ENCODE peak calls at places on chromosome 11, in ten cellular contexts. One of them, this sample, is unnamed.

GRCh38 chr11:1943576-1943975 is 3.6 kb upstream of the MRPL23 start:
- DNase-seq in nucleus accumbens: no peak
- DNase-seq in occipital lobe: no peak
- DNase-seq in iris pigment epithelial cell: no peak
- DNase-seq in GM12878: no peak
- DNase-seq in right lobe of liver: peak; percentile 9
- DNase-seq in cardiac muscle cell: no peak
- DNase-seq in fibroblast of lung: no peak
- DNase-seq in AG09319: no peak
- DNase-seq in RCC 7860: no peak
- DNase-seq in this sample: no peak

GRCh38 chr11:61657566-61657965 is 22.6 kb upstream of the DAGLA start:
- DNase-seq in nucleus accumbens: no peak
- DNase-seq in occipital lobe: no peak
- DNase-seq in iris pigment epithelial cell: no peak
- DNase-seq in GM12878: no peak
- DNase-seq in right lobe of liver: no peak
- DNase-seq in cardiac muscle cell: peak; percentile 15
- DNase-seq in fibroblast of lung: no peak
- DNase-seq in AG09319: no peak
- DNase-seq in RCC 7860: peak; percentile 29
- DNase-seq in this sample: no peak

GRCh38 chr11:71485466-71485865 is 32.5 kb downstream of the NADSYN1 start:
- DNase-seq in nucleus accumbens: no peak
- DNase-seq in occipital lobe: no peak
- DNase-seq in iris pigment epithelial cell: no peak
- DNase-seq in GM12878: no peak
- DNase-seq in right lobe of liver: no peak
- DNase-seq in cardiac muscle cell: no peak
- DNase-seq in fibroblast of lung: no peak
- DNase-seq in AG09319: no peak
- DNase-seq in RCC 7860: no peak
- DNase-seq in this sample: no peak

GRCh38 chr11:65435981-65436411 is 13.4 kb downstream of the NEAT1 start:
- DNase-seq in nucleus accumbens: no peak
- DNase-seq in occipital lobe: no peak
- DNase-seq in iris pigment epithelial cell: no peak
- DNase-seq in GM12878: no peak
- DNase-seq in right lobe of liver: peak; percentile 47
- DNase-seq in cardiac muscle cell: peak; percentile 35
- DNase-seq in fibroblast of lung: peak; percentile 51
- DNase-seq in AG09319: no peak
- DNase-seq in RCC 7860: no peak
- DNase-seq in this sample: no peak

GRCh38 chr11:27354359-27354965 is 8.6 kb downstream of the CCDC34 start:
- DNase-seq in nucleus accumbens: no peak
- DNase-seq in occipital lobe: no peak
- DNase-seq in iris pigment epithelial cell: no peak
- DNase-seq in GM12878: no peak
- DNase-seq in right lobe of liver: no peak
- DNase-seq in cardiac muscle cell: no peak
- DNase-seq in fibroblast of lung: no peak
- DNase-seq in AG09319: no peak
- DNase-seq in RCC 7860: no peak
- DNase-seq in this sample: no peak

GRCh38 chr11:131511794-131512193 is 141.4 kb downstream of the NTM start:
- DNase-seq in nucleus accumbens: no peak
- DNase-seq in occipital lobe: no peak
- DNase-seq in iris pigment epithelial cell: no peak
- DNase-seq in GM12878: no peak
- DNase-seq in right lobe of liver: no peak
- DNase-seq in cardiac muscle cell: peak; percentile 25
- DNase-seq in fibroblast of lung: no peak
- DNase-seq in AG09319: no peak
- DNase-seq in RCC 7860: peak; percentile 11
- DNase-seq in this sample: no peak

GRCh38 chr11:129852125-129852740 is 36.6 kb downstream of the TMEM45B start:
- DNase-seq in nucleus accumbens: no peak
- DNase-seq in occipital lobe: no peak
- DNase-seq in iris pigment epithelial cell: peak; percentile 49
- DNase-seq in GM12878: no peak
- DNase-seq in right lobe of liver: no peak
- DNase-seq in cardiac muscle cell: no peak
- DNase-seq in fibroblast of lung: no peak
- DNase-seq in AG09319: no peak
- DNase-seq in RCC 7860: no peak
- DNase-seq in this sample: no peak

GRCh38 chr11:12200359-12201015 is 90.1 kb downstream of the MICAL2 start:
- DNase-seq in nucleus accumbens: no peak
- DNase-seq in occipital lobe: no peak
- DNase-seq in iris pigment epithelial cell: peak; percentile 81
- DNase-seq in GM12878: no peak
- DNase-seq in right lobe of liver: no peak
- DNase-seq in cardiac muscle cell: peak; percentile 89
- DNase-seq in fibroblast of lung: peak; percentile 68
- DNase-seq in AG09319: peak; percentile 78
- DNase-seq in RCC 7860: peak; percentile 93
- DNase-seq in this sample: no peak

GRCh38 chr11:120184946-120185677 is 25.7 kb upstream of the OAF start:
- DNase-seq in nucleus accumbens: no peak
- DNase-seq in occipital lobe: no peak
- DNase-seq in iris pigment epithelial cell: peak; percentile 54
- DNase-seq in GM12878: no peak
- DNase-seq in right lobe of liver: peak; percentile 87
- DNase-seq in cardiac muscle cell: peak; percentile 72
- DNase-seq in fibroblast of lung: peak; percentile 50
- DNase-seq in AG09319: no peak
- DNase-seq in RCC 7860: no peak
- DNase-seq in this sample: no peak

GRCh38 chr11:33291004-33291777 is 34.0 kb downstream of the HIPK3 start:
- DNase-seq in nucleus accumbens: no peak
- DNase-seq in occipital lobe: no peak
- DNase-seq in iris pigment epithelial cell: no peak
- DNase-seq in GM12878: peak; percentile 64
- DNase-seq in right lobe of liver: no peak
- DNase-seq in cardiac muscle cell: peak; percentile 29
- DNase-seq in fibroblast of lung: peak; percentile 35
- DNase-seq in AG09319: no peak
- DNase-seq in RCC 7860: no peak
- DNase-seq in this sample: no peak

GRCh38 chr11:67056640-67057409 is at the start of gene RHOD:
- DNase-seq in nucleus accumbens: no peak
- DNase-seq in occipital lobe: no peak
- DNase-seq in iris pigment epithelial cell: no peak
- DNase-seq in GM12878: no peak
- DNase-seq in right lobe of liver: peak; percentile 80
- DNase-seq in cardiac muscle cell: peak; percentile 49
- DNase-seq in fibroblast of lung: no peak
- DNase-seq in AG09319: no peak
- DNase-seq in RCC 7860: no peak
- DNase-seq in this sample: no peak

GRCh38 chr11:58856806-58857205 is 12.3 kb upstream of the GLYATL2 start:
- DNase-seq in nucleus accumbens: no peak
- DNase-seq in occipital lobe: no peak
- DNase-seq in iris pigment epithelial cell: no peak
- DNase-seq in GM12878: no peak
- DNase-seq in right lobe of liver: no peak
- DNase-seq in cardiac muscle cell: no peak
- DNase-seq in fibroblast of lung: no peak
- DNase-seq in AG09319: no peak
- DNase-seq in RCC 7860: no peak
- DNase-seq in this sample: no peak

GRCh38 chr11:131408011-131408640 is 37.7 kb downstream of the NTM start:
- DNase-seq in nucleus accumbens: no peak
- DNase-seq in occipital lobe: no peak
- DNase-seq in iris pigment epithelial cell: peak; percentile 9
- DNase-seq in GM12878: no peak
- DNase-seq in right lobe of liver: no peak
- DNase-seq in cardiac muscle cell: peak; percentile 60
- DNase-seq in fibroblast of lung: peak; percentile 18
- DNase-seq in AG09319: no peak
- DNase-seq in RCC 7860: peak; percentile 30
- DNase-seq in this sample: no peak

GRCh38 chr11:8720376-8720775 is 37.8 kb downstream of the RPL27A start:
- DNase-seq in nucleus accumbens: no peak
- DNase-seq in occipital lobe: no peak
- DNase-seq in iris pigment epithelial cell: no peak
- DNase-seq in GM12878: no peak
- DNase-seq in right lobe of liver: no peak
- DNase-seq in cardiac muscle cell: no peak
- DNase-seq in fibroblast of lung: no peak
- DNase-seq in AG09319: no peak
- DNase-seq in RCC 7860: peak; percentile 43
- DNase-seq in this sample: no peak

GRCh38 chr11:106156290-106156937 is 79.0 kb downstream of the AASDHPPT start:
- DNase-seq in nucleus accumbens: no peak
- DNase-seq in occipital lobe: peak; percentile 7
- DNase-seq in iris pigment epithelial cell: peak; percentile 85
- DNase-seq in GM12878: peak; percentile 12
- DNase-seq in right lobe of liver: no peak
- DNase-seq in cardiac muscle cell: peak; percentile 93
- DNase-seq in fibroblast of lung: peak; percentile 94
- DNase-seq in AG09319: peak; percentile 58
- DNase-seq in RCC 7860: no peak
- DNase-seq in this sample: no peak

GRCh38 chr11:111665779-111666178 is 63.5 kb downstream of the SIK2 start:
- DNase-seq in nucleus accumbens: no peak
- DNase-seq in occipital lobe: no peak
- DNase-seq in iris pigment epithelial cell: peak; percentile 48
- DNase-seq in GM12878: no peak
- DNase-seq in right lobe of liver: no peak
- DNase-seq in cardiac muscle cell: peak; percentile 74
- DNase-seq in fibroblast of lung: peak; percentile 73
- DNase-seq in AG09319: peak; percentile 4
- DNase-seq in RCC 7860: no peak
- DNase-seq in this sample: no peak

GRCh38 chr11:1854949-1855885 is 2.3 kb downstream of the LSP1 start:
- DNase-seq in nucleus accumbens: no peak
- DNase-seq in occipital lobe: no peak
- DNase-seq in iris pigment epithelial cell: no peak
- DNase-seq in GM12878: peak; percentile 55
- DNase-seq in right lobe of liver: no peak
- DNase-seq in cardiac muscle cell: no peak
- DNase-seq in fibroblast of lung: no peak
- DNase-seq in AG09319: no peak
- DNase-seq in RCC 7860: no peak
- DNase-seq in this sample: no peak

GRCh38 chr11:109241988-109242387 is 180.0 kb upstream of the C11orf87 start:
- DNase-seq in nucleus accumbens: no peak
- DNase-seq in occipital lobe: no peak
- DNase-seq in iris pigment epithelial cell: no peak
- DNase-seq in GM12878: no peak
- DNase-seq in right lobe of liver: no peak
- DNase-seq in cardiac muscle cell: no peak
- DNase-seq in fibroblast of lung: no peak
- DNase-seq in AG09319: no peak
- DNase-seq in RCC 7860: no peak
- DNase-seq in this sample: no peak

GRCh38 chr11:112614605-112615004 is 346.6 kb upstream of the NCAM1 start:
- DNase-seq in nucleus accumbens: no peak
- DNase-seq in occipital lobe: no peak
- DNase-seq in iris pigment epithelial cell: no peak
- DNase-seq in GM12878: no peak
- DNase-seq in right lobe of liver: no peak
- DNase-seq in cardiac muscle cell: no peak
- DNase-seq in fibroblast of lung: no peak
- DNase-seq in AG09319: no peak
- DNase-seq in RCC 7860: no peak
- DNase-seq in this sample: no peak

GRCh38 chr11:12552677-12553076 is 121.5 kb upstream of the TEAD1 start:
- DNase-seq in nucleus accumbens: no peak
- DNase-seq in occipital lobe: no peak
- DNase-seq in iris pigment epithelial cell: peak; percentile 78
- DNase-seq in GM12878: no peak
- DNase-seq in right lobe of liver: no peak
- DNase-seq in cardiac muscle cell: peak; percentile 95
- DNase-seq in fibroblast of lung: peak; percentile 88
- DNase-seq in AG09319: peak; percentile 91
- DNase-seq in RCC 7860: no peak
- DNase-seq in this sample: no peak

GRCh38 chr11:7612661-7613393 is 60.5 kb downstream of the CYB5R2 start:
- DNase-seq in nucleus accumbens: no peak
- DNase-seq in occipital lobe: no peak
- DNase-seq in iris pigment epithelial cell: peak; percentile 50
- DNase-seq in GM12878: no peak
- DNase-seq in right lobe of liver: no peak
- DNase-seq in cardiac muscle cell: peak; percentile 76
- DNase-seq in fibroblast of lung: no peak
- DNase-seq in AG09319: no peak
- DNase-seq in RCC 7860: no peak
- DNase-seq in this sample: no peak

GRCh38 chr11:34909955-34910354 is 6.2 kb downstream of the APIP start:
- DNase-seq in nucleus accumbens: no peak
- DNase-seq in occipital lobe: no peak
- DNase-seq in iris pigment epithelial cell: no peak
- DNase-seq in GM12878: no peak
- DNase-seq in right lobe of liver: no peak
- DNase-seq in cardiac muscle cell: peak; percentile 28
- DNase-seq in fibroblast of lung: no peak
- DNase-seq in AG09319: no peak
- DNase-seq in RCC 7860: no peak
- DNase-seq in this sample: no peak

GRCh38 chr11:84747871-84748270 is 879.3 kb downstream of the DLG2 start:
- DNase-seq in nucleus accumbens: no peak
- DNase-seq in occipital lobe: no peak
- DNase-seq in iris pigment epithelial cell: no peak
- DNase-seq in GM12878: no peak
- DNase-seq in right lobe of liver: no peak
- DNase-seq in cardiac muscle cell: no peak
- DNase-seq in fibroblast of lung: no peak
- DNase-seq in AG09319: no peak
- DNase-seq in RCC 7860: no peak
- DNase-seq in this sample: peak; percentile 42

GRCh38 chr11:118996926-118997626 is 862 bp upstream of the CENATAC start:
- DNase-seq in nucleus accumbens: no peak
- DNase-seq in occipital lobe: no peak
- DNase-seq in iris pigment epithelial cell: peak; percentile 21
- DNase-seq in GM12878: peak; percentile 23
- DNase-seq in right lobe of liver: no peak
- DNase-seq in cardiac muscle cell: peak; percentile 29
- DNase-seq in fibroblast of lung: no peak
- DNase-seq in AG09319: no peak
- DNase-seq in RCC 7860: no peak
- DNase-seq in this sample: peak; percentile 37

GRCh38 chr11:34745209-34745608 is 124.3 kb downstream of the EHF start:
- DNase-seq in nucleus accumbens: no peak
- DNase-seq in occipital lobe: no peak
- DNase-seq in iris pigment epithelial cell: no peak
- DNase-seq in GM12878: no peak
- DNase-seq in right lobe of liver: no peak
- DNase-seq in cardiac muscle cell: peak; percentile 43
- DNase-seq in fibroblast of lung: no peak
- DNase-seq in AG09319: no peak
- DNase-seq in RCC 7860: no peak
- DNase-seq in this sample: no peak

GRCh38 chr11:17217395-17217794 is 9.6 kb upstream of the PIK3C2A start:
- DNase-seq in nucleus accumbens: no peak
- DNase-seq in occipital lobe: no peak
- DNase-seq in iris pigment epithelial cell: no peak
- DNase-seq in GM12878: no peak
- DNase-seq in right lobe of liver: no peak
- DNase-seq in cardiac muscle cell: no peak
- DNase-seq in fibroblast of lung: no peak
- DNase-seq in AG09319: no peak
- DNase-seq in RCC 7860: no peak
- DNase-seq in this sample: no peak